ENCODE peak calls at places on chromosomes 12 and 14, in five cellular contexts. J is GM23248, K is stomach, O is heart left ventricle, E is adrenal gland. P is an unnamed sample. For H3K36me3 and H3K4me1, the result is how much of the 10 kb centered on the place peaks cover.

GRCh38 chr14:64720190-64720589 is 16.0 kb downstream of the PLEKHG3 start:
- DNase-seq in J (peak), K (peak), O (no peak), E (no peak), P (peak)

GRCh38 chr12:65916991-65917676 is 92.9 kb downstream of the HMGA2 start:
- DNase-seq in J (no peak), K (no peak), O (no peak), E (no peak), P (no peak)

GRCh38 chr12:132523576-132524331 is 33.8 kb downstream of the FBRSL1 start:
- DNase-seq in J (peak), K (peak), O (peak), E (peak), P (peak)

GRCh38 chr14:95482967-95483842 is 33.2 kb downstream of the SYNE3 start:
- DNase-seq in J (peak), K (peak), O (peak), E (peak), P (peak)

GRCh38 chr12:1916396-1917171 is 1.9 kb downstream of the CACNA2D4 start:
- DNase-seq in J (no peak), K (peak), O (peak), E (peak), P (no peak)

GRCh38 chr12:90233168-90234100 is 524.8 kb upstream of the ATP2B1 start:
- DNase-seq in J (peak), K (no peak), O (no peak), E (no peak), P (no peak)

GRCh38 chr14:89504602-89505320 is 87.7 kb upstream of the FOXN3 start:
- DNase-seq in J (peak), K (no peak), O (no peak), E (peak), P (no peak)

GRCh38 chr12:114041136-114041535 is 75.0 kb upstream of the RBM19 start:
- DNase-seq in J (no peak), K (no peak), O (no peak), E (no peak), P (no peak)

GRCh38 chr14:101927859-101928258 is 36.5 kb upstream of the DYNC1H1 start:
- DNase-seq in J (peak), K (peak), O (peak), E (peak), P (no peak)

GRCh38 chr14:65334765-65335411 is 77.6 kb upstream of the FUT8 start:
- DNase-seq in J (no peak), K (peak), O (no peak), E (no peak), P (peak)

GRCh38 chr14:100611811-100612480 is 24.7 kb upstream of the BEGAIN start:
- DNase-seq in J (no peak), K (no peak), O (peak), E (no peak), P (no peak)

GRCh38 chr12:94898388-94898787 is 105.1 kb downstream of the NDUFA12 start:
- DNase-seq in J (no peak), K (no peak), O (no peak), E (no peak), P (no peak)

GRCh38 chr14:63543826-63544320 is 696 bp upstream of the PPP2R5E start:
- DNase-seq in J (peak), K (no peak), O (no peak), E (no peak), P (no peak)

GRCh38 chr14:71742491-71742890 is 189.7 kb upstream of the RGS6 start:
- DNase-seq in J (peak), K (no peak), O (no peak), E (no peak), P (no peak)

GRCh38 chr12:111414711-111415252 is 9.1 kb downstream of the SH2B3 start:
- DNase-seq in J (no peak), K (no peak), O (no peak), E (no peak), P (no peak)

GRCh38 chr14:92503756-92504491 is 9.7 kb upstream of the RIN3 start:
- DNase-seq in J (peak), K (no peak), O (no peak), E (peak), P (no peak)

GRCh38 chr14:50619569-50620141 is 48.5 kb downstream of the SAV1 start:
- DNase-seq in J (peak), K (no peak), O (no peak), E (no peak), P (peak)

GRCh38 chr14:95102678-95103039 is 54.7 kb downstream of the DICER1 start:
- DNase-seq in J (no peak), K (no peak), O (no peak), E (no peak), P (no peak)

GRCh38 chr12:66627270-66627987 is 51.4 kb downstream of the GRIP1 start:
- DNase-seq in J (no peak), K (no peak), O (no peak), E (no peak), P (no peak)

GRCh38 chr14:100649173-100649519 is 61.9 kb upstream of the BEGAIN start:
- DNase-seq in J (peak), K (no peak), O (no peak), E (no peak), P (peak)

GRCh38 chr12:53300187-53300586 is 692 bp downstream of the MYG1 start:
- DNase-seq in J (peak), K (no peak), O (no peak), E (peak), P (no peak)

GRCh38 chr14:80310950-80311349 is 99.6 kb upstream of the DIO2 start:
- DNase-seq in J (peak), K (no peak), O (peak), E (no peak), P (no peak)

GRCh38 chr12:79001404-79001803 is 136.8 kb downstream of the SYT1 start:
- DNase-seq in J (no peak), K (no peak), O (no peak), E (no peak), P (no peak)

GRCh38 chr14:50910495-50911420 is 33.5 kb downstream of the PYGL start:
- DNase-seq in J (no peak), K (no peak), O (no peak), E (no peak), P (no peak)

GRCh38 chr12:8992086-8992409 is 2.7 kb downstream of the KLRG1 start:
- DNase-seq in J (no peak), K (no peak), O (no peak), E (no peak), P (peak)

GRCh38 chr12:110794623-110795280 is 52.0 kb upstream of the CCDC63 start:
- DNase-seq in J (peak), K (peak), O (peak), E (peak), P (no peak)

GRCh38 chr12:34398366-34398705 is 376.0 kb downstream of the ALG10 start:
- DNase-seq in J (no peak), K (peak), O (peak), E (no peak), P (no peak)

GRCh38 chr12:109458771-109459208 is 18.3 kb downstream of the KCTD10 start:
- DNase-seq in J (peak), K (no peak), O (no peak), E (no peak), P (no peak)

GRCh38 chr12:30457621-30458289 is 237.9 kb downstream of the IPO8 start:
- DNase-seq in J (peak), K (no peak), O (no peak), E (peak), P (peak)

GRCh38 chr12:72286526-72286925 is 14.4 kb downstream of the TRHDE start:
- DNase-seq in J (peak), K (no peak), O (no peak), E (no peak), P (no peak)

GRCh38 chr12:106133136-106134087 is 5.3 kb downstream of the NUAK1 start:
- DNase-seq in J (peak), K (no peak), O (no peak), E (no peak), P (no peak)

GRCh38 chr12:68290126-68290525 is 36.7 kb upstream of the IL22 start:
- DNase-seq in J (no peak), K (no peak), O (no peak), E (no peak), P (peak)

GRCh38 chr14:94547726-94548125 is 13.5 kb upstream of the SERPINA4 start:
- DNase-seq in J (no peak), K (no peak), O (no peak), E (no peak), P (no peak)

GRCh38 chr12:98820005-98820404 is 174.9 kb downstream of the APAF1 start:
- DNase-seq in J (no peak), K (no peak), O (no peak), E (no peak), P (no peak)

GRCh38 chr14:73724696-73725095 is 10.5 kb upstream of the PNMA1 start:
- DNase-seq in J (no peak), K (no peak), O (no peak), E (no peak), P (no peak)

GRCh38 chr14:73722581-73722980 is 8.4 kb upstream of the PNMA1 start:
- DNase-seq in J (no peak), K (no peak), O (no peak), E (no peak), P (no peak)

GRCh38 chr14:73723411-73723798 is 9.2 kb upstream of the PNMA1 start:
- DNase-seq in J (peak), K (no peak), O (no peak), E (no peak), P (no peak)

GRCh38 chr14:73725116-73726024 is 11.2 kb upstream of the PNMA1 start:
- DNase-seq in J (peak), K (no peak), O (no peak), E (no peak), P (no peak)

DNA sequence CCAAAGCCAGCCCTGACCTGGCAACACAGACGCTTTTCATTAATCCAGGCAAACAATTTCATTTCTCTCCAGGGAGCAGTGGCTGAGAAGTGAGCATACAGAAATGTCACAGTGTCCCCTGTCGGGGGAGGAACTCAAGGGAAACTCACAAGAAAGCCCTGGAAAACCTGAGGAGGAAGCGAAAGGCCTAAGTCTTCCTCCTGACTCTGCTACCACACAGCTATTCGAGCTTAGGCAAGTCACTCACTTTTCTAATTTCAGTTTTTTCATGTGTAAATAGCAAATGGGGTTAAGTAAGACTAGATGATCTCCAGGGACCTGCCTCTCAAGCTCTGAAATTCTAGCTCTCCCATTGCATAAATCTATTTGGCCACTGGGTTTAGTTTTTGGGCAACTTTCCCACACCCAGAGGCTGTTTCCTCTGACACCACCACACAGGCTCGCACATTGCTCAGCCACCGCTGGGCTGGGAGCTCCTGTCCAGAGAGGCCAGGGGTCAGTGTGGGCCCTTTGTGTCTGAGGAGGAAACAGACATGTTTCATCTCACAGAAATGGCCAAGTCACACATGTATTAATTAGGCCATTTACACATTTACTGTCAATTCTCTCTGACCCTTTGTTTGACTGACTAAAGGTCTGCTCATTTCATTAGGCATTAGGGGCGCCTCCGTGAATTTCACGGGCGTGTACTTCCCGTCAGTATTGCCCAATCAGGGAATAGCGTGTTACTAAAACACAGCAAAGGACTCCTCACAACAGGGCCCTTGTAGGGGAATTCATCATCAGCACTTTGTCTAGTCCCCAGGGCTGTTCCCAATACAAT is 9.8 kb upstream of the PNMA1 start:
- DNase-seq in J (peak), K (peak), O (peak), E (peak), P (no peak)
- H3K4me3 ChIP-seq in J (peak), K (no peak), O (no peak), E (no peak), P (no peak)

GRCh38 chr14:23327947-23328744 is 6.9 kb downstream of the PABPN1 start:
- DNase-seq in J (peak), K (peak), O (peak), E (peak), P (peak)
- H3K36me3 ChIP-seq in J (under half), K (under half), O (under half), E (under half), P (under half)

GRCh38 chr12:14396071-14396470 is 30.6 kb downstream of the ATF7IP start:
- DNase-seq in J (no peak), K (no peak), O (no peak), E (no peak), P (peak)
- H3K4me1 ChIP-seq in J (under half), K (half or more), O (under half), E (half or more), P (under half)

GRCh38 chr14:104971447-104972240 is 6.5 kb downstream of the AHNAK2 start:
- DNase-seq in J (no peak), K (no peak), O (no peak), E (peak), P (no peak)
- H3K4me3 ChIP-seq in J (no peak), K (no peak), O (no peak), E (no peak), P (no peak)

DNA sequence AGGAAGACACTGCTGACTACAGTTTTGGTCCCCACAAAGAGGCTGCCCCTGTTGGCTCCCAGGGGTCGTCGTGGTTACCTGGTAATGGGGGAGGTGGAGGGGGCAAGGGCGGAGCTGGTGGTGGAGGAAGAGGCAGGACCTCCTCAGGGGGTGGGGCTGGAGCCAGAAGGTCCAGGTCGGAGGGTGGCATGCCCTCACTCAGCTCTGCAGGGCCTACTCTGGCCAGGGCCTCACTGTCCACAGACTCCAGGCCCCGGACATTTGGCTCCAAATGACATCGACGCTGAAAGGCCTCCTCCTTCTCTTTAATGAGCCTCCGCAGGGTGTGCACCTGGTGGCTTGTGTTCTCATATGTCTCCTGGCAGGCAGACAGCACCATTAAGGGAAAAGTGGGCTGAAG is 28.5 kb downstream of the PRPF40B start:
- DNase-seq in J (no peak), K (no peak), O (no peak), E (no peak), P (no peak)
- H3K36me3 ChIP-seq in J (under half), K (half or more), O (under half), E (under half), P (under half)

DNA sequence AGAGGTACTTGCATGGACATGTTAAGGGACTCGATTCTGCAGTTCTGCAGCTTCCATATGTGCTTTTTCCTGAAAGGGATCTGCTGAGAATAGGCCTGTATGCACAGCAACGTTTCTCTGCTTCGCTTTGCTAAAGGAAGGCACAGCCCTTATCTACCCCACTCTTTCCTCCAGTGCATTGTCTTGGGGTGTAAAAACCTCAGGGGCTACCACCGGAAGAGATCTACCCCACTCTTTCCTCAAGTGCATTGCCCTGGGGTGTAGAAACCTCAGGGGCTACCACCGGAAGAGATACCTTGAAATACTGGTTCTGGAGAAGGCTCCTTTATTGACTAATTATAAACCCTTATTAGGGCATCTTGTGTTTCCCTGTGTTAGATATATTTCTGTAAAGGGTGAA is 52.9 kb downstream of the SEL1L start:
- DNase-seq in J (no peak), K (no peak), O (no peak), E (no peak), P (peak)
- H3K4me1 ChIP-seq in J (under half), K (under half), O (under half), E (under half), P (under half)

GRCh38 chr12:122030427-122030825 is 8.7 kb downstream of the BCL7A start:
- DNase-seq in J (no peak), K (no peak), O (no peak), E (no peak), P (no peak)
- H3K4me3 ChIP-seq in J (no peak), K (no peak), O (no peak), E (no peak), P (no peak)

DNA sequence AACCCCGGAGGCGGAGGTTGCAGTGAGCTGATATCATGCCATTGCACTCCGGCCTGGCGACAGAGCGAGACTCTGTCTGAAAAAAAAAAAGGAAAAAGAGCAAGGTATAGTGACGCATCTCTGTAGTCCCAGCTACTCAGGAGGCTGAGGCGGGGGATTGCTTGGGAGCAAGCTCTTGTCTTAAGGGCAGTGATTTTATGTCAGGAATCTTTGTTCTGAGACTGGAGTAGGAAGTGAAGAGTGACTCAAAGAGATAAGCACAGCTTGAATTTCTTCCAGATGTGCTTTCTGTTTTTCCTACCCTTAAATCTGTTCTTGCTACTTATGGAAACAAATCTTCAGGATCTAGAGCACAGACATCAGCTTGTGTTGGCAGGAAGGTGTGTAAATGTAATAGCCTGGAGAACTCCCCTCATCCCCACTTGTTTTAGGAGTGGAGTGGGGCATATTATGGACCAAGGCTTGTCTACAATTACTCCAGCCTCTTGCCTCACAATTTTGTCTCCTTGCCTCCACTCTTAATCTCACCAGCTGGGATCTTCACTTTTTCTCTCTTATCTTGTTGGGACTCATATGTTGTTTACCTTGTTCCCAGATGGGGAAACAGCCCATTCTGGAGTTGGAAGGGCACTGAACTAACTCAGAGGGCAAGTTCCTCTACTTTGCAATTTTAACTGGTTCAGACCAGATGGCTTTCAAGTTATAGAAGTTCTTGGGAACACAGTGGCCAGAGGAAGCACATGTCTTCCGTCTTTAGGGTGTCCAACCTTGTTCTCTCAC is 7.5 kb downstream of the TMED2 start:
- DNase-seq in J (peak), K (no peak), O (no peak), E (no peak), P (no peak)
- H3K36me3 ChIP-seq in J (half or more), K (half or more), O (under half), E (under half), P (under half)

GRCh38 chr12:124682425-124683329 is 115.3 kb upstream of the NCOR2 start:
- DNase-seq in J (no peak), K (no peak), O (no peak), E (no peak), P (no peak)
- H3K4me1 ChIP-seq in J (under half), K (half or more), O (under half), E (half or more), P (under half)

P was measured in small intestine.